ENCODE peak calls at places on chromosome 22, in four cellular contexts. G, R, A and M are unnamed samples.

GRCh38 chr22:19808873-19809478 is 45.7 kb downstream of the GNB1L start:
- DNase-seq in G (no peak), R (no peak), A (no peak), M (no peak)

GRCh38 chr22:39897841-39898240 is 3.0 kb upstream of the GRAP2 start:
- DNase-seq in G (no peak), R (no peak), A (peak), M (no peak)

GRCh38 chr22:42949159-42949558 is 65.8 kb downstream of the PACSIN2 start:
- DNase-seq in G (no peak), R (no peak), A (no peak), M (no peak)

GRCh38 chr22:39276461-39277134 is 31.8 kb upstream of the PDGFB start:
- DNase-seq in G (no peak), R (no peak), A (no peak), M (no peak)

GRCh38 chr22:24077416-24077815 is 66.3 kb downstream of the CABIN1 start:
- DNase-seq in G (no peak), R (no peak), A (no peak), M (no peak)

GRCh38 chr22:32794449-32795213 is 6.9 kb upstream of the TIMP3 start:
- DNase-seq in G (no peak), R (no peak), A (no peak), M (no peak)

GRCh38 chr22:28799125-28799833 is 1.1 kb downstream of the XBP1 start:
- DNase-seq in G (peak), R (no peak), A (peak), M (no peak)

GRCh38 chr22:19448076-19448607 is 631 bp upstream of the C22orf39 start:
- DNase-seq in G (peak), R (no peak), A (no peak), M (peak)

GRCh38 chr22:30422481-30423295 is 2.9 kb upstream of the MTFP1 start:
- DNase-seq in G (peak), R (no peak), A (peak), M (no peak)

GRCh38 chr22:43240614-43241013 is 53.7 kb upstream of the TTLL12 start:
- DNase-seq in G (no peak), R (no peak), A (no peak), M (no peak)

GRCh38 chr22:17788023-17788330 is 13.7 kb upstream of the BID start:
- DNase-seq in G (no peak), R (no peak), A (no peak), M (no peak)

GRCh38 chr22:29359469-29359868 is 28.9 kb downstream of the AP1B1 start:
- DNase-seq in G (peak), R (no peak), A (no peak), M (no peak)

GRCh38 chr22:30266445-30267381 is at the start of gene OSM:
- DNase-seq in G (no peak), R (no peak), A (peak), M (no peak)

DNA sequence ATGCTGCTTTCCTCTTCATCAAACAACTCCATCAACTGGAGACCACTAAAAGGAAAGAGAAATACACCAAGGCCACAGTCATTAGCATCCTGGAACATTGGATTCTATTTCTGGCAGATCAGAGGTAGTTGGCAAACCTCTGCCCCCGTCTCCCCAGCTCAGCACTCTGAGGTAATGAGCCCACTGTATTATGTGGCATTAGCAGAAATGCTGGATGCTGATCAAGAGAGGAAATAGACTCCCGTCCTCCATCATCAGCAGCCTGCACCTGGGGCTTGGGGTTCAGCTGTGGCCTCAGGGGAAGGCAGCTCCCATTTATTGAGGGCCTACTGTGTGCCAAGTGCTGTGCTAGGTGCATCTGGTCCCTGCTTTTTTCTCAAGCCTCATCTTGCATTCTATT is 8.9 kb upstream of the RASD2 start:
- DNase-seq in G (no peak), R (no peak), A (no peak), M (no peak)
- TF ChIP-seq SPI1 in G (no peak), R (no peak), A (no peak), M (no peak)

DNA sequence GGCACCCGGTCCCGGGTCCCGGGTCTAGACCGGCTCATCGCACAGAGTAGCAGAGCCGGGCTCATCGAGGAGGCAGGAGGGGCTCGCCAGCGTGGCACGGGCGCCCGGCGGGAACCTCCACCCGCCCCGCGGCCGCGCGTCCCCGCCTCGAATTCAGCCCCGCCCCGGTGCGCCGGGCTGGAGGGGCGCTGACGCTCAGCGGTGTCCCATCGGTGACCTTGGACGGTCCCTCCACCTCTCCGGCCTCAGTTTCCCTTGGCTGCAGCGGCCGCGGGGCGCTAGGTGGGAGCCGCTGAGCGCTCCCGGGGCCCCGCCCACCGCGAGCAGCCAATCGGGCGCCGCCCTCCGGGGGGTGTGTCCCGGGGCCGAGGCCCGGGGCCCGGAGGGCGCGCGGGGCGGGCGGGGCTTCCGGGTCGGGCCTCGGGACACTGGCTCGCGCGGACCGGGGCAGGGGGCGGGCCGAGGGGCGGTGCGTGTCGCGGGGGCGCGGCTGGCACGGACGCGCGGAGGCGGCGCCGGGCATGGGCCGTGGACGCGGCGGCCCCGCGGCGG is at the start of gene PPARA:
- DNase-seq in G (peak), R (no peak), A (peak), M (peak)
- TF ChIP-seq SPI1 in G (no peak), R (no peak), A (no peak), M (no peak)

DNA sequence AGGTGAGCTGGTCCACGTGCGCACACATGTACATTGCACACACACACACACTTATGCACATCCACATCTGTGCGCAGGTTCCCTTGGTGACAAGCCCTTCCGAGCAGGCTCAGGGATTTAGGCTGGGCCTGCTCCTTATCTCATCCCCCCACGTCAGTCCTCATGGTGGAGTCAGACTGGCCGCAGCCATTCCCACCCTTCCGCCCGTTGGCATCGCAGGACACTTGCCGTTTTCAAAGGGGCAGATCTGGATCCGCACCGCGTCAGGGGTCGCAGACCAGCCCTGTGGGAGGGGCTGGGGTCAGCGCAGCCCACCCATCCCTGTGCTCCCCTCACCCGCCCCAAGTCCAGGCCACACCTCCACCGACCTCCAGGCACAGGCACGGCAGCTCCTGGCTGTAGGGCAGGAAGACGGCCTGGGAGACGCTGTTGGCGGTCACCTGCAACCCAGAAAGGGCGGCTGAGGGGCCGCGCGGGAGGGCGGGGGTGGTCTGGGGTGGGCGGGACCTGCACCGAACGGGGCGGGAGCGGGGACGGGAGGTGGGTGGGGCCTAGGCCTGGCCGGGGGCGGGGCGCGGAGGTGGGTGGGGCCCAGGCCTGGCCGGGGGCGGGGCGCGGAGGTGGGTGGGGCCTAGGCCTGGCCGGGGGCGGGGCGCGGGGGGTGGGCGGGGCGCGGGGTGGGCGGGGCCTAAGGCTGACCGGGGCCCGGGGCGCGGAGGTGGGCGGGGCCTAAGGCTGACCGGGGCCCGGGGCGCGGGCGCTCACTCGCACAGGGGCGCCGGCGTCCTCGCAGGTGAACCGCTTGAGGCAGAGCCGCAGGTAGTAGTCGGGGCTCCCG is 13.3 kb downstream of the IL17REL start:
- DNase-seq in G (peak), R (no peak), A (no peak), M (peak)
- TF ChIP-seq SPI1 in G (no peak), R (no peak), A (no peak), M (no peak)

GRCh38 chr22:49788492-49788891 is 39.2 kb downstream of the BRD1 start:
- DNase-seq in G (no peak), R (no peak), A (peak), M (no peak)
- TF ChIP-seq SPI1 in G (no peak), R (no peak), A (peak), M (no peak)

DNA sequence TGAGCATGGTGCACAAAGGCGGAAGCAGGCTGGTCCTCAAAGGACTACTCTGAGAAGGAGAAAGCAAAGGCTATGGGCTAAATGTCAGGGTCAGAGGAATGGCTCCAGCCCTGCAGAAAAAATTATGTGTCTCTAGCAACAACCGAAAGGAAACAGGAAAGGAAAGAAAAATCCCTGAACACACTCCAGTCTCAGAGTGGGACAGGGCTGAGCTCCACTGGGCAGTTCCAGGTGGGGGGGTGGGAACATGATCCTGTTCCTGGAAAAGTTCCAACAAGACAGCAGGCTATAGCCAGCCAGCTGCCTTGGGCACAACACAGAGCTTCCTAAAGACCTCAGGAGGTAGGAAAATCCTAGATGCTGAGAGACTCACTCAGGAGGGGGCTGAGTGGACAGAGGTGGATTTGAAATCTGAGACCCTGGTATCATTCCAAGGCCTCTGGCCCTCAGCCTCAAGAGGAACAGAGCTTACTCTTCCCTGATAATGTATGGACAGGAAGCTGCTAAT is 1088.2 kb downstream of the TBC1D22A start:
- DNase-seq in G (no peak), R (no peak), A (no peak), M (no peak)
- TF ChIP-seq SPI1 in G (no peak), R (no peak), A (no peak), M (no peak)

DNA sequence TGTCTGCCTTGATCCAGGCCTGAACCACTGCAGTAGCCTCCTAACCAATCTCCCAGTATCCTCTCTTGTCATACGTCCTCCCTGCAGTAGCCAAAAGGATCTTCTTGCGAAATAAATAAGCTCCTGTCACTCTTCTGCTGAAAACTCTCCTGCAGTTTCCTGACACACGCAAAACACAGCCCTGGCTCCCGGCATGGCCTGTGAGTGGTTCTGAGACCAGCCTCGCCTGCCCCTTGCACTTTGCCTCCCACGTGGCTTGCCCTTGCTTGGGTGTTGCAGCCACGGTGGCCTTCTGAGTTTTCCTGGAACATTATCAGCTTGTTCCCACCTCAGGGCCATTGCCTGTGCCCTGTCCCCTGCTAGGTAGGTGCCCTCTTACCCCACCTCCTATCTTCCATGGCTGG is 7.2 kb downstream of the ZC3H7B start:
- DNase-seq in G (no peak), R (no peak), A (no peak), M (no peak)
- TF ChIP-seq SPI1 in G (no peak), R (no peak), A (no peak), M (no peak)

DNA sequence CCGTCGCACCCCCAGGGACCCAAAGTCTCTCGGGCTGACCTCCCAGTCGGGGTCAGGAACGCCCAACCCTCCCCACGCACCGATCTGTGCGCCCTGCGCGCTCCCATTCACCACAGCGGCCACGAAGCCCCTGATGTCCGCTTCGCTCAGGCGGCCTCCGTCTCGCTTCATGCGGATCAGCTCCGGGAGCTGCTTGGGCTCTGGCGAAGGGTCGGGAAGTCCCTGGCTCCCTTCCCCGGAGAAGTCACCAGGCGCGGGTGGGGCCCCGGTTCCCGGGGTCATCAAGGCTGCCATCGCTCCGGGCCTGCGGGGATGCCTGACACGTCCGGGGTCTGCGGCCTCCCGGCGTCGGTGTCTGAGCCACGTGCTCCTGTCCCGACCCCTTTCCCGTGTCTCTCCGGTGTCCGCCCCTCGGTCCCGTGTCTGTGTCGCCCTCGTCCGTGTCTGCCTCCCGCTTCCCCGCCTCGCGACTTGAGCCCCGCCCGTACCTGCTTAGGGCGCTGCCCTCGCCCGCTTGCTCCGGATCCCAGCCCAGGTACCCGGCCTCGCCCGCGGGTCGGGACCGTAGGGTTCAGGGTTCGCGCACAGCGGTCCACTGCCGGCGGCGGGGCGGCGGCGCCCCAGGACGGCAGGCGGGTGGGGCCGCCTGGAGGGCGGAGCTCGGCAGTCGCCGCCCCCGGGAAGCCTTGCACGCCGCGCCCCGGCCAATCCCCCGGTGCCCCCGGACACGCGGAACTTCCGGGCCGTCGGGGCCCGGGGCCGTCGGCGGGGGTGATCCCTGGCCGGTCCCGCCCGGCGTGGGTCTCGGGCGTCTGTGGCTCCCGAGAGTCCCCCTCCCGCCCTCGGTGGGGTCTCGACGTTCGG is at the start of gene TYMP:
- DNase-seq in G (no peak), R (no peak), A (no peak), M (peak)
- TF ChIP-seq SPI1 in G (no peak), R (no peak), A (no peak), M (no peak)